ENCODE peak calls at places on chromosomes 16 and 17, in eight cellular contexts. T, J, P, R, M, O, U and C are unnamed samples.

GRCh38 chr17:77327566-77328463 is 187.0 kb downstream of the SEC14L1 start:
- DNase-seq in O (no peak), U (no peak), M (no peak), T (peak; percentile 16), J (peak; percentile 81), R (no peak), P (peak; percentile 56), C (no peak)

GRCh38 chr17:27980035-27980434 is 62.4 kb upstream of the NLK start:
- DNase-seq in J (no peak), P (no peak), T (no peak), U (no peak), O (no peak), R (peak; percentile 62), M (no peak), C (no peak)

GRCh38 chr17:38922538-38923291 is 2.7 kb upstream of the LASP1NB start:
- DNase-seq in U (peak; percentile 26), J (no peak), O (peak; percentile 66), T (peak; percentile 82), M (peak; percentile 5), R (peak; percentile 47), P (peak; percentile 85), C (peak; percentile 38)

GRCh38 chr17:64354824-64355535 is 35.7 kb downstream of the PECAM1 start:
- DNase-seq in U (no peak), O (no peak), R (peak; percentile 37), P (no peak), M (no peak), T (no peak), J (peak; percentile 11), C (no peak)

GRCh38 chr17:80003969-80004368 is 31.7 kb downstream of the TBC1D16 start:
- DNase-seq in O (no peak), M (no peak), T (no peak), P (no peak), U (no peak), J (no peak), R (no peak), C (no peak)

GRCh38 chr17:17741346-17742023 is 60.2 kb downstream of the RAI1 start:
- DNase-seq in T (no peak), J (no peak), O (no peak), P (no peak), M (no peak), U (peak; percentile 87), R (peak; percentile 73), C (no peak)

GRCh38 chr16:14071576-14072271 is 605 bp downstream of the MRTFB start:
- DNase-seq in O (no peak), M (no peak), P (peak; percentile 64), T (no peak), R (no peak), U (peak; percentile 16), J (no peak), C (peak; percentile 13)

GRCh38 chr17:47862621-47863440 is 11.9 kb upstream of the SP6 start:
- DNase-seq in R (peak; percentile 84), J (no peak), M (no peak), U (no peak), O (no peak), P (no peak), T (no peak), C (peak; percentile 17)

GRCh38 chr16:85303354-85303883 is 191.1 kb upstream of the CIBAR2 start:
- DNase-seq in U (peak; percentile 62), J (peak; percentile 93), P (peak; percentile 85), T (peak; percentile 58), O (no peak), R (no peak), M (no peak), C (peak; percentile 75)